ENCODE peak calls at places on chromosomes 16 and 17, in ten cellular contexts. One of them, this sample, is unnamed.
A peak's percentile ranks its signal among the peaks of the same experiment; 100 is the strongest.

GRCh38 chr17:57662644-57663308 is 82.3 kb downstream of the CCDC182 start:
- DNase-seq in PC-9: peak; percentile 95
- DNase-seq in GM23338: peak; percentile 97
- DNase-seq in colonic mucosa: peak; percentile 90
- DNase-seq in hepatocyte: peak; percentile 96
- DNase-seq in body of pancreas: peak; percentile 93
- DNase-seq in tibial nerve: peak; percentile 88
- DNase-seq in mammary epithelial cell: peak; percentile 99
- DNase-seq in A673: peak; percentile 97
- DNase-seq in RWPE1: peak; percentile 98
- DNase-seq in this sample: peak; percentile 99

GRCh38 chr16:69112285-69113129 is 7.1 kb downstream of the HAS3 start:
- DNase-seq in colonic mucosa: peak; percentile 64
- DNase-seq in PC-9: no peak
- DNase-seq in mammary epithelial cell: no peak
- DNase-seq in RWPE1: no peak
- DNase-seq in A673: peak; percentile 48
- DNase-seq in tibial nerve: no peak
- DNase-seq in hepatocyte: peak; percentile 69
- DNase-seq in GM23338: peak; percentile 87
- DNase-seq in body of pancreas: peak; percentile 77
- DNase-seq in this sample: peak; percentile 50

GRCh38 chr17:19000531-19001011 is 4.0 kb downstream of the FAM83G start:
- DNase-seq in mammary epithelial cell: peak; percentile 82
- DNase-seq in tibial nerve: no peak
- DNase-seq in A673: no peak
- DNase-seq in colonic mucosa: no peak
- DNase-seq in body of pancreas: peak; percentile 46
- DNase-seq in PC-9: no peak
- DNase-seq in RWPE1: peak; percentile 89
- DNase-seq in GM23338: no peak
- DNase-seq in hepatocyte: peak; percentile 85
- DNase-seq in this sample: no peak

GRCh38 chr17:66654341-66654740 is 180.6 kb upstream of the CACNG5 start:
- DNase-seq in GM23338: no peak
- DNase-seq in PC-9: no peak
- DNase-seq in hepatocyte: no peak
- DNase-seq in tibial nerve: no peak
- DNase-seq in A673: peak; percentile 17
- DNase-seq in mammary epithelial cell: peak; percentile 37
- DNase-seq in colonic mucosa: no peak
- DNase-seq in RWPE1: no peak
- DNase-seq in body of pancreas: no peak
- DNase-seq in this sample: no peak

GRCh38 chr16:71645450-71645849 is 19.5 kb downstream of the MARVELD3 start:
- DNase-seq in A673: peak; percentile 65
- DNase-seq in hepatocyte: peak; percentile 23
- DNase-seq in mammary epithelial cell: peak; percentile 12
- DNase-seq in RWPE1: peak; percentile 42
- DNase-seq in body of pancreas: peak; percentile 26
- DNase-seq in GM23338: peak; percentile 70
- DNase-seq in PC-9: no peak
- DNase-seq in tibial nerve: no peak
- DNase-seq in colonic mucosa: no peak
- DNase-seq in this sample: no peak

GRCh38 chr17:12342609-12343248 is 322.1 kb downstream of the MAP2K4 start:
- DNase-seq in tibial nerve: no peak
- DNase-seq in RWPE1: no peak
- DNase-seq in GM23338: peak; percentile 86
- DNase-seq in A673: peak; percentile 54
- DNase-seq in mammary epithelial cell: no peak
- DNase-seq in PC-9: no peak
- DNase-seq in hepatocyte: peak; percentile 51
- DNase-seq in body of pancreas: no peak
- DNase-seq in colonic mucosa: peak; percentile 60
- DNase-seq in this sample: no peak

GRCh38 chr17:62616993-62617893 is 10.2 kb upstream of the MRC2 start:
- DNase-seq in RWPE1: no peak
- DNase-seq in GM23338: peak; percentile 80
- DNase-seq in tibial nerve: no peak
- DNase-seq in hepatocyte: no peak
- DNase-seq in colonic mucosa: no peak
- DNase-seq in PC-9: no peak
- DNase-seq in mammary epithelial cell: no peak
- DNase-seq in body of pancreas: no peak
- DNase-seq in A673: no peak
- DNase-seq in this sample: no peak

GRCh38 chr16:85389679-85390470 is 223.2 kb upstream of the GSE1 start:
- DNase-seq in RWPE1: no peak
- DNase-seq in mammary epithelial cell: no peak
- DNase-seq in colonic mucosa: peak; percentile 16
- DNase-seq in A673: no peak
- DNase-seq in body of pancreas: peak; percentile 9
- DNase-seq in tibial nerve: peak; percentile 4
- DNase-seq in hepatocyte: no peak
- DNase-seq in PC-9: no peak
- DNase-seq in GM23338: no peak
- DNase-seq in this sample: peak; percentile 29

GRCh38 chr16:73206306-73206705 is 158.4 kb upstream of the ZFHX3 start:
- DNase-seq in GM23338: no peak
- DNase-seq in mammary epithelial cell: no peak
- DNase-seq in A673: no peak
- DNase-seq in body of pancreas: no peak
- DNase-seq in colonic mucosa: no peak
- DNase-seq in RWPE1: no peak
- DNase-seq in PC-9: no peak
- DNase-seq in tibial nerve: no peak
- DNase-seq in hepatocyte: no peak
- DNase-seq in this sample: no peak

GRCh38 chr17:7842380-7842949 is 8.4 kb downstream of the KDM6B start:
- DNase-seq in tibial nerve: no peak
- DNase-seq in body of pancreas: peak; percentile 75
- DNase-seq in colonic mucosa: peak; percentile 74
- DNase-seq in mammary epithelial cell: peak; percentile 95
- DNase-seq in GM23338: no peak
- DNase-seq in A673: peak; percentile 76
- DNase-seq in RWPE1: no peak
- DNase-seq in PC-9: peak; percentile 58
- DNase-seq in hepatocyte: peak; percentile 91
- DNase-seq in this sample: no peak

GRCh38 chr17:30248786-30249185 is 13.3 kb upstream of the SLC6A4 start:
- DNase-seq in GM23338: no peak
- DNase-seq in tibial nerve: no peak
- DNase-seq in A673: no peak
- DNase-seq in colonic mucosa: no peak
- DNase-seq in PC-9: no peak
- DNase-seq in RWPE1: no peak
- DNase-seq in body of pancreas: no peak
- DNase-seq in mammary epithelial cell: no peak
- DNase-seq in hepatocyte: no peak
- DNase-seq in this sample: no peak

GRCh38 chr16:1941162-1941923 is 1.7 kb downstream of the MSRB1 start:
- DNase-seq in colonic mucosa: peak; percentile 46
- DNase-seq in body of pancreas: peak; percentile 76
- DNase-seq in A673: no peak
- DNase-seq in GM23338: peak; percentile 78
- DNase-seq in hepatocyte: no peak
- DNase-seq in tibial nerve: no peak
- DNase-seq in mammary epithelial cell: no peak
- DNase-seq in PC-9: no peak
- DNase-seq in RWPE1: no peak
- DNase-seq in this sample: no peak
- TF ChIP-seq CTCF in colonic mucosa: no peak
- TF ChIP-seq CTCF in body of pancreas: peak; percentile 52
- TF ChIP-seq CTCF in A673: no peak
- TF ChIP-seq CTCF in GM23338: peak; percentile 53
- TF ChIP-seq CTCF in hepatocyte: peak; percentile 10
- TF ChIP-seq CTCF in tibial nerve: no peak
- TF ChIP-seq CTCF in mammary epithelial cell: peak; percentile 27
- TF ChIP-seq CTCF in PC-9: no peak
- TF ChIP-seq CTCF in RWPE1: no peak
- TF ChIP-seq CTCF in this sample: no peak

GRCh38 chr17:43468746-43469544 is 14.8 kb upstream of the DHX8 start:
- DNase-seq in body of pancreas: no peak
- DNase-seq in RWPE1: peak; percentile 97
- DNase-seq in mammary epithelial cell: peak; percentile 100
- DNase-seq in PC-9: peak; percentile 97
- DNase-seq in A673: peak; percentile 7
- DNase-seq in tibial nerve: no peak
- DNase-seq in GM23338: no peak
- DNase-seq in colonic mucosa: no peak
- DNase-seq in hepatocyte: peak; percentile 27
- DNase-seq in this sample: no peak
- H3K27ac ChIP-seq in body of pancreas: no peak overlapping the region
- H3K27ac ChIP-seq in RWPE1: peak overlapping the region; percentile 97
- H3K27ac ChIP-seq in mammary epithelial cell: peak overlapping the region; percentile 99
- H3K27ac ChIP-seq in PC-9: peak overlapping the region; percentile 81
- H3K27ac ChIP-seq in A673: no peak overlapping the region
- H3K27ac ChIP-seq in tibial nerve: peak overlapping the region; percentile 77
- H3K27ac ChIP-seq in GM23338: no peak overlapping the region
- H3K27ac ChIP-seq in colonic mucosa: no peak overlapping the region
- H3K27ac ChIP-seq in hepatocyte: no peak overlapping the region
- H3K27ac ChIP-seq in this sample: no peak overlapping the region

GRCh38 chr17:81814748-81815645 is 11.0 kb downstream of the GCGR start:
- DNase-seq in RWPE1: no peak
- DNase-seq in colonic mucosa: no peak
- DNase-seq in PC-9: peak; percentile 36
- DNase-seq in tibial nerve: no peak
- DNase-seq in mammary epithelial cell: no peak
- DNase-seq in body of pancreas: peak; percentile 66
- DNase-seq in hepatocyte: peak; percentile 86
- DNase-seq in A673: no peak
- DNase-seq in GM23338: no peak
- DNase-seq in this sample: no peak

GRCh38 chr17:81819648-81820171 is 13.4 kb downstream of the MCRIP1 start:
- DNase-seq in RWPE1: no peak
- DNase-seq in colonic mucosa: no peak
- DNase-seq in hepatocyte: no peak
- DNase-seq in body of pancreas: no peak
- DNase-seq in GM23338: peak; percentile 24
- DNase-seq in tibial nerve: no peak
- DNase-seq in mammary epithelial cell: no peak
- DNase-seq in PC-9: no peak
- DNase-seq in A673: no peak
- DNase-seq in this sample: no peak

GRCh38 chr17:81821147-81821546 is 11.9 kb downstream of the MCRIP1 start:
- DNase-seq in A673: no peak
- DNase-seq in PC-9: no peak
- DNase-seq in tibial nerve: no peak
- DNase-seq in hepatocyte: no peak
- DNase-seq in GM23338: no peak
- DNase-seq in body of pancreas: peak; percentile 43
- DNase-seq in mammary epithelial cell: no peak
- DNase-seq in colonic mucosa: no peak
- DNase-seq in RWPE1: no peak
- DNase-seq in this sample: no peak

GRCh38 chr17:81815646-81815985 is 11.7 kb downstream of the GCGR start:
- DNase-seq in GM23338: no peak
- DNase-seq in mammary epithelial cell: no peak
- DNase-seq in A673: no peak
- DNase-seq in RWPE1: no peak
- DNase-seq in hepatocyte: no peak
- DNase-seq in PC-9: no peak
- DNase-seq in colonic mucosa: peak; percentile 81
- DNase-seq in tibial nerve: no peak
- DNase-seq in body of pancreas: no peak
- DNase-seq in this sample: no peak

GRCh38 chr17:81817758-81818147 is 13.8 kb downstream of the GCGR start:
- DNase-seq in RWPE1: no peak
- DNase-seq in body of pancreas: no peak
- DNase-seq in PC-9: no peak
- DNase-seq in mammary epithelial cell: no peak
- DNase-seq in hepatocyte: no peak
- DNase-seq in tibial nerve: no peak
- DNase-seq in colonic mucosa: no peak
- DNase-seq in A673: no peak
- DNase-seq in GM23338: no peak
- DNase-seq in this sample: no peak
- TF ChIP-seq CTCF in RWPE1: no peak
- TF ChIP-seq CTCF in body of pancreas: no peak
- TF ChIP-seq CTCF in PC-9: no peak
- TF ChIP-seq CTCF in mammary epithelial cell: no peak
- TF ChIP-seq CTCF in hepatocyte: no peak
- TF ChIP-seq CTCF in tibial nerve: no peak
- TF ChIP-seq CTCF in colonic mucosa: no peak
- TF ChIP-seq CTCF in A673: no peak
- TF ChIP-seq CTCF in GM23338: no peak
- TF ChIP-seq CTCF in this sample: no peak

GRCh38 chr17:6555331-6556120 is 829 bp downstream of the PITPNM3 start:
- DNase-seq in A673: no peak
- DNase-seq in colonic mucosa: peak; percentile 73
- DNase-seq in body of pancreas: peak; percentile 38
- DNase-seq in RWPE1: peak; percentile 34
- DNase-seq in GM23338: peak; percentile 78
- DNase-seq in hepatocyte: peak; percentile 50
- DNase-seq in PC-9: peak; percentile 50
- DNase-seq in tibial nerve: no peak
- DNase-seq in mammary epithelial cell: peak; percentile 76
- DNase-seq in this sample: no peak

GRCh38 chr17:6556121-6557039 is at the start of gene PITPNM3:
- DNase-seq in colonic mucosa: peak; percentile 42
- DNase-seq in body of pancreas: peak; percentile 26
- DNase-seq in PC-9: no peak
- DNase-seq in tibial nerve: no peak
- DNase-seq in hepatocyte: peak; percentile 54
- DNase-seq in A673: no peak
- DNase-seq in RWPE1: peak; percentile 39
- DNase-seq in GM23338: peak; percentile 66
- DNase-seq in mammary epithelial cell: peak; percentile 33
- DNase-seq in this sample: no peak

GRCh38 chr17:6558276-6558675 is 1.9 kb upstream of the PITPNM3 start:
- DNase-seq in mammary epithelial cell: no peak
- DNase-seq in hepatocyte: no peak
- DNase-seq in colonic mucosa: no peak
- DNase-seq in PC-9: no peak
- DNase-seq in GM23338: no peak
- DNase-seq in body of pancreas: no peak
- DNase-seq in A673: no peak
- DNase-seq in RWPE1: no peak
- DNase-seq in tibial nerve: no peak
- DNase-seq in this sample: no peak

GRCh38 chr17:6558932-6559752 is 2.8 kb upstream of the PITPNM3 start:
- DNase-seq in GM23338: peak; percentile 28
- DNase-seq in A673: no peak
- DNase-seq in colonic mucosa: no peak
- DNase-seq in PC-9: no peak
- DNase-seq in body of pancreas: no peak
- DNase-seq in tibial nerve: no peak
- DNase-seq in mammary epithelial cell: no peak
- DNase-seq in hepatocyte: no peak
- DNase-seq in RWPE1: no peak
- DNase-seq in this sample: peak; percentile 26

DNA sequence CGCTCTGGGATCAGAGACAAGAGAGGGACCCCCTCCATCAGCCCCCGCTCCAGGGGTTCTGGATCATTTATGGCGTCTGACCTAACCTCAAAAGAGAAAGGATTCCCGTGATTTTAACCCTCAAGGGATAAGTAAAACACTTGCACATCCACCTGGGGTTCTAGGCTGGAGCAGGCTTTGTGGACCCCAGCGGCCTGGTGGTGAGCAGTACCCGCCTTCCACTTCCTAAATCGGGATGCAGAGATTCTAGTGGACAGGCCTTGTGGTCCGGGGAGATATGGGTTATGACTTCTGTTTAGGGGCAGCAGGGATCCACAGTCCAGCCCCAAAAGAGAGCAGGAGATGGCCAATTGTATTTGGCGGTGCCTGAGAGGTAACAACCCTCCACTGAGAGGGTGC is 684 bp upstream of the PITPNM3 start:
- DNase-seq in A673: no peak
- DNase-seq in body of pancreas: no peak
- DNase-seq in RWPE1: no peak
- DNase-seq in hepatocyte: no peak
- DNase-seq in colonic mucosa: no peak
- DNase-seq in tibial nerve: no peak
- DNase-seq in PC-9: no peak
- DNase-seq in mammary epithelial cell: no peak
- DNase-seq in GM23338: no peak
- DNase-seq in this sample: no peak
- H3K27ac ChIP-seq in A673: no peak overlapping the region
- H3K27ac ChIP-seq in body of pancreas: no peak overlapping the region
- H3K27ac ChIP-seq in RWPE1: peak overlapping the region; percentile 100
- H3K27ac ChIP-seq in hepatocyte: no peak overlapping the region
- H3K27ac ChIP-seq in colonic mucosa: no peak overlapping the region
- H3K27ac ChIP-seq in tibial nerve: no peak overlapping the region
- H3K27ac ChIP-seq in PC-9: no peak overlapping the region
- H3K27ac ChIP-seq in mammary epithelial cell: no peak overlapping the region
- H3K27ac ChIP-seq in GM23338: no peak overlapping the region
- H3K27ac ChIP-seq in this sample: peak overlapping the region; percentile 65

This sample was measured in dorsolateral prefrontal cortex.